ENCODE peak calls at places on chromosome 3, in five cellular contexts. One of them, this sample, is unnamed.
A peak's percentile ranks its signal among the peaks of the same experiment; 100 is the strongest.

GRCh38 chr3:159829056-159829995 is 159.3 kb upstream of the IL12A start:
- DNase-seq in upper lobe of right lung: no peak
- DNase-seq in astrocyte: no peak
- DNase-seq in cardiac muscle cell: no peak
- DNase-seq in tibial artery: peak; percentile 84
- DNase-seq in this sample: peak; percentile 99

GRCh38 chr3:30203301-30203700 is 403.1 kb upstream of the TGFBR2 start:
- DNase-seq in upper lobe of right lung: no peak
- DNase-seq in tibial artery: no peak
- DNase-seq in astrocyte: peak; percentile 70
- DNase-seq in cardiac muscle cell: no peak
- DNase-seq in this sample: peak; percentile 31

GRCh38 chr3:35832140-35832571 is 192.8 kb downstream of the ARPP21 start:
- DNase-seq in astrocyte: peak; percentile 8
- DNase-seq in cardiac muscle cell: no peak
- DNase-seq in tibial artery: no peak
- DNase-seq in upper lobe of right lung: no peak
- DNase-seq in this sample: peak; percentile 59

GRCh38 chr3:14564741-14565140 is 24.6 kb upstream of the GRIP2 start:
- DNase-seq in cardiac muscle cell: no peak
- DNase-seq in astrocyte: no peak
- DNase-seq in tibial artery: no peak
- DNase-seq in upper lobe of right lung: no peak
- DNase-seq in this sample: peak; percentile 18

GRCh38 chr3:50375200-50375931 is 16.0 kb upstream of the TMEM115 start:
- DNase-seq in tibial artery: no peak
- DNase-seq in upper lobe of right lung: no peak
- DNase-seq in cardiac muscle cell: no peak
- DNase-seq in astrocyte: no peak
- DNase-seq in this sample: no peak

GRCh38 chr3:9012521-9012920 is 49.2 kb upstream of the RAD18 start:
- DNase-seq in tibial artery: no peak
- DNase-seq in cardiac muscle cell: no peak
- DNase-seq in astrocyte: no peak
- DNase-seq in upper lobe of right lung: no peak
- DNase-seq in this sample: peak; percentile 56

GRCh38 chr3:130340766-130341165 is 4.7 kb upstream of the COL6A5 start:
- DNase-seq in tibial artery: no peak
- DNase-seq in astrocyte: no peak
- DNase-seq in cardiac muscle cell: no peak
- DNase-seq in upper lobe of right lung: no peak
- DNase-seq in this sample: peak; percentile 73

GRCh38 chr3:168812234-168812633 is 716.5 kb upstream of the GOLIM4 start:
- DNase-seq in tibial artery: no peak
- DNase-seq in astrocyte: no peak
- DNase-seq in cardiac muscle cell: no peak
- DNase-seq in upper lobe of right lung: no peak
- DNase-seq in this sample: peak; percentile 11

GRCh38 chr3:29385056-29385455 is 104.2 kb downstream of the RBMS3 start:
- DNase-seq in upper lobe of right lung: no peak
- DNase-seq in astrocyte: peak; percentile 74
- DNase-seq in tibial artery: no peak
- DNase-seq in cardiac muscle cell: no peak
- DNase-seq in this sample: no peak

GRCh38 chr3:108202080-108202479 is 20.1 kb downstream of the IFT57 start:
- DNase-seq in upper lobe of right lung: no peak
- DNase-seq in cardiac muscle cell: no peak
- DNase-seq in tibial artery: no peak
- DNase-seq in astrocyte: peak; percentile 71
- DNase-seq in this sample: no peak

GRCh38 chr3:195071916-195072820 is 198.8 kb downstream of the XXYLT1 start:
- DNase-seq in upper lobe of right lung: peak; percentile 57
- DNase-seq in cardiac muscle cell: no peak
- DNase-seq in tibial artery: peak; percentile 39
- DNase-seq in astrocyte: no peak
- DNase-seq in this sample: no peak

GRCh38 chr3:187946031-187946691 is 200.9 kb upstream of the BCL6 start:
- DNase-seq in cardiac muscle cell: no peak
- DNase-seq in astrocyte: peak; percentile 52
- DNase-seq in tibial artery: no peak
- DNase-seq in upper lobe of right lung: no peak
- DNase-seq in this sample: peak; percentile 26

GRCh38 chr3:144552642-144553041 is 581.0 kb downstream of the DIPK2A start:
- DNase-seq in astrocyte: no peak
- DNase-seq in tibial artery: no peak
- DNase-seq in upper lobe of right lung: no peak
- DNase-seq in cardiac muscle cell: no peak
- DNase-seq in this sample: no peak

GRCh38 chr3:20760981-20761380 is 575.0 kb upstream of the SGO1 start:
- DNase-seq in astrocyte: peak; percentile 6
- DNase-seq in upper lobe of right lung: no peak
- DNase-seq in tibial artery: no peak
- DNase-seq in cardiac muscle cell: no peak
- DNase-seq in this sample: peak; percentile 4

DNA sequence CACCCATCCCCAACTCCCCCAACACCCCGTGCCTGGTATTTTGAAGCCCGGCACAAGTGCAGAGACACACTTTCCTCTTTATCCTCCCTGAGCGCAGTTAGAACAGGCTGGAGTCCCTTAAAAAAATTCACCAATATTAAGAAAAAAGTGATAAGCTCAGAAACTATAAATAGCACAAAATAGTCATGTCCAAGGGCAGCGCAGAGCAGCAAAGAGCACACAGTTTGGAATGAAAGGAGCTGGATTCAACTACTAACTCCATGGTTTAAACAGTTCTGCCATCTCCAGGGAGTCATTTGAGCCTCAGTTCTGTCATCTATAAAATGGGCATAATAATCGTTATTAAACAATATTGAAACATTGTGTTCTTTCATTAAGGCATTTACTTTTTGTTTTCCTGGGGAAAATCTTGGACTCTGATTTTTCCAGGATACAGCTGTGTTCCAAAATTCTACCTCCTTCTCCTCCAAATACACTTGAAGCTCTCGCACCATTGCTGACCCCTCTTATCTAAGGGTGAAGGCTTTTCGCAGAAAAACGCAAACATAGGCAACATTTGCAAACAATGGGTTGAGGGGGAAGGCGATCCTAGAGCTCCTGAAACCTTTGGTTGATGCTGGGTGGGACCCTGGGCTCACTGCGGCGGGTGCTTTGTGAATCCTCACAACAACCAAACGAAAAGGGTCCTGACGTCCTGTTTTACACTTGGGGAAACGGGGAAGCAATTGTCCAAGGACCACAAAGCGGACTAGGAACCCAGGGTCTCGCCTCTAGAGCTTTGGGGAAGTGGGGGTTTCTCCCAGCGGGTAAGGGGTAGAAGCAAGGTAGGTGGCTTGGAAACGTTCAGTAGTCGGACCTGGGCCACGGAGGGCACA is 41.8 kb downstream of the EPHB3 start:
- DNase-seq in astrocyte: peak; percentile 10
- DNase-seq in upper lobe of right lung: no peak
- DNase-seq in tibial artery: no peak
- DNase-seq in cardiac muscle cell: no peak
- DNase-seq in this sample: no peak
- H3K27me3 ChIP-seq in astrocyte: peaks cover 44% of the 10 kb centered on the region
- H3K27me3 ChIP-seq in upper lobe of right lung: peaks cover 31% of the 10 kb centered on the region
- H3K27me3 ChIP-seq in tibial artery: peaks cover 48% of the 10 kb centered on the region
- H3K27me3 ChIP-seq in cardiac muscle cell: no peaks in the 10 kb centered on the region
- H3K27me3 ChIP-seq in this sample: peaks cover 17% of the 10 kb centered on the region

DNA sequence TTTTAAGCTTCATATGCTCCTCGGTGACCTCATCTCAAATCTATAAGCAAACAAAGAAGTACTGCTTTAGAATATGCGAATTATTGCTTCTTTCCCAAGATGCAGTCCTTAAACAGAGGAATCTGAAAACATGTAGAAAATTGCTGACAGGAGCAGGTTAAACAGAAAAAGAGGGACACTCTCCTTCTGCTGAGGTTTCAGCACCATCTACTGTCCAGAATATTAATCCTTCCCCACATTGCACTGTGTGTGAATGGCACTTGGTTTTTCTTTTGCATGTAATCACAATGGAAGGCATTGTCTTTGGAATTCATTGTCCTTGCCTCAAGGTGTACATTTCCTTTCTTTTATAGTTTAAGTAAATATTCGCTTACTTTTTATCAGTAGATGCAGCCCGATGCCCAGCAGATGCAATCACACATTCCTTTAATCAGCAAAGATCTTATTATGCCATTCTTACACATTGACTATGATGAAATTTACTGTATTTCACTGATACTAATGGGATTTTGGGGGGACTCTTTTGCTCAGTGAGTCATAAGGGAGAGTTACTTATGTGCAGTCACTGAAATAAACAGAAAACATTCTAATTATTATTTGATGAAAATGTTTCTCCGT is 94.6 kb downstream of the IL5RA start:
- DNase-seq in tibial artery: no peak
- DNase-seq in cardiac muscle cell: peak; percentile 61
- DNase-seq in astrocyte: peak; percentile 3
- DNase-seq in upper lobe of right lung: no peak
- DNase-seq in this sample: peak; percentile 26
- TF ChIP-seq CTCF in tibial artery: peak; percentile 32
- TF ChIP-seq CTCF in cardiac muscle cell: peak; percentile 21
- TF ChIP-seq CTCF in astrocyte: peak; percentile 40
- TF ChIP-seq CTCF in upper lobe of right lung: peak; percentile 57
- TF ChIP-seq CTCF in this sample: peak; percentile 30

DNA sequence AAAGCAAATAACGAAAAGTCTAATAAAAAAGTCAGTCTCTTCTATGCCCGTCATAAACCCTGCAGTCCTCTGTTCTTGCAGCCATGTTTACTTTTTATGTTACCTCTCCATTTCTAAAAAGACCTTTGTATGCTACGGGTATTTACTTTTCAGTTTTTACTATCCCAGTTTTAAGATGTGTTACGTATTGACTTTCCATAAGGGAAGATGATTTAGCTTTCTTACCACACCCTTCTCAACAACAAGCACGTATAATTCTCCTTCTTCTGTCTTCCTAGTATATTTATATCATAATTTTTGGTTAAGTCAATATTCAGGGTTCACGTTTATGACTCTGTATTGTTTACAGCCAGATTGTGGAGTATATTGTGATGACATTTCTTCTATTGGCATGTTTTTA is 10.8 kb downstream of the TRNT1 start:
- DNase-seq in tibial artery: no peak
- DNase-seq in astrocyte: no peak
- DNase-seq in upper lobe of right lung: no peak
- DNase-seq in cardiac muscle cell: no peak
- DNase-seq in this sample: no peak
- H3K36me3 ChIP-seq in tibial artery: peaks cover 30% of the 10 kb centered on the region
- H3K36me3 ChIP-seq in astrocyte: peaks cover 41% of the 10 kb centered on the region
- H3K36me3 ChIP-seq in upper lobe of right lung: peaks cover 54% of the 10 kb centered on the region
- H3K36me3 ChIP-seq in cardiac muscle cell: peaks cover 40% of the 10 kb centered on the region
- H3K36me3 ChIP-seq in this sample: peaks cover 7% of the 10 kb centered on the region

GRCh38 chr3:138471481-138471880 is 37.1 kb downstream of the ESYT3 start:
- DNase-seq in astrocyte: no peak
- DNase-seq in tibial artery: no peak
- DNase-seq in cardiac muscle cell: no peak
- DNase-seq in upper lobe of right lung: no peak
- DNase-seq in this sample: no peak
- H3K27me3 ChIP-seq in astrocyte: peaks cover 7% of the 10 kb centered on the region
- H3K27me3 ChIP-seq in tibial artery: no peaks in the 10 kb centered on the region
- H3K27me3 ChIP-seq in cardiac muscle cell: no peaks in the 10 kb centered on the region
- H3K27me3 ChIP-seq in upper lobe of right lung: no peaks in the 10 kb centered on the region
- H3K27me3 ChIP-seq in this sample: no peaks in the 10 kb centered on the region

DNA sequence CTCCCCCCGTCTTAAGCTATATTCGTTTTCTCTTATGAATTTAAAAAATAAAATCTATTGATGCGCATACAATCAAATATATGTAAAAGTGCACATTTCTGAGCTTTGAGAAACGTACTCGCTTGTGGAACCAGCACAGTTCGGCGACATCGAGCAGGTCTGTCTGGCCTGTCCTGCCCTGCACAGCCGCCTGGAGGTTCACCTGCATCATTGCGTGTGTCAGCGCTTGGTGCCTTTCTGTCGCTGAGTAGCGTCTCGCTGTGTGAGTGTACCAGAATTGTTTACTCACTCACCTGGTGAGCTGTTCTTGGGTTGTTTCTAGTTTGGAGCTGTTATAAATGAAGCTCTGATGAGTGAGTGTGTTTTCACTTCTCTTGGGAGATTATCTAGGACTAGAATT is 104.0 kb downstream of the VGLL4 start:
- DNase-seq in tibial artery: no peak
- DNase-seq in astrocyte: no peak
- DNase-seq in upper lobe of right lung: peak; percentile 57
- DNase-seq in cardiac muscle cell: no peak
- DNase-seq in this sample: peak; percentile 25
- TF ChIP-seq CTCF in tibial artery: no peak
- TF ChIP-seq CTCF in astrocyte: no peak
- TF ChIP-seq CTCF in upper lobe of right lung: no peak
- TF ChIP-seq CTCF in cardiac muscle cell: no peak
- TF ChIP-seq CTCF in this sample: peak; percentile 26